ENCODE peak calls at places on chromosomes 2 and 18, in ten cellular contexts. Y, E, W, L, J, R, F, H, N and Z are unnamed samples.

GRCh38 chr2:145598434-145598833 is 1078.5 kb upstream of the ZEB2 start:
- DNase-seq in H (no peak), F (no peak), R (no peak), N (no peak), J (no peak), Y (no peak), E (no peak), W (no peak), L (no peak), Z (no peak)

GRCh38 chr2:146214394-146214929 is 1630.4 kb upstream of the ACVR2A start:
- DNase-seq in L (no peak), R (no peak), E (no peak), F (no peak), Y (no peak), J (no peak), H (no peak), W (no peak), N (no peak), Z (no peak)

GRCh38 chr2:109046925-109047508 is 58.0 kb upstream of the EDAR start:
- DNase-seq in Y (no peak), L (no peak), E (no peak), J (no peak), H (no peak), R (no peak), F (no peak), N (peak; percentile 6), W (no peak), Z (peak; percentile 77)

GRCh38 chr2:9001229-9001628 is 2.3 kb downstream of the MBOAT2 start:
- DNase-seq in R (peak; percentile 65), L (no peak), N (no peak), H (no peak), Y (no peak), E (no peak), F (no peak), W (no peak), J (no peak), Z (no peak)

GRCh38 chr2:119678021-119678656 is 862 bp upstream of the TMEM177 start:
- DNase-seq in J (no peak), H (no peak), F (no peak), L (peak; percentile 49), R (no peak), W (no peak), N (no peak), E (peak; percentile 54), Y (no peak), Z (peak; percentile 82)

GRCh38 chr2:63048367-63049171 is 2.1 kb upstream of the OTX1 start:
- DNase-seq in L (peak; percentile 63), H (no peak), W (no peak), Y (no peak), E (no peak), J (no peak), R (no peak), N (no peak), F (no peak), Z (peak; percentile 75)

GRCh38 chr2:38440655-38441054 is 63.6 kb upstream of the ATL2 start:
- DNase-seq in N (no peak), W (no peak), F (peak; percentile 42), Y (no peak), R (no peak), H (no peak), J (no peak), L (no peak), E (no peak), Z (no peak)

GRCh38 chr2:120486441-120486840 is 140.5 kb downstream of the INHBB start:
- DNase-seq in F (no peak), E (no peak), H (no peak), W (no peak), R (no peak), L (no peak), Y (no peak), J (no peak), N (no peak), Z (no peak)

GRCh38 chr2:219297766-219298456 is 11.3 kb downstream of the PTPRN start:
- DNase-seq in N (no peak), F (no peak), W (no peak), R (no peak), J (peak; percentile 61), L (no peak), Y (no peak), H (no peak), E (no peak), Z (peak; percentile 74)

GRCh38 chr2:2573658-2574293 is 242.7 kb upstream of the MYT1L start:
- DNase-seq in H (no peak), J (no peak), R (no peak), F (no peak), W (no peak), L (peak; percentile 45), Y (no peak), N (no peak), E (peak; percentile 14), Z (peak; percentile 25)

GRCh38 chr2:27689424-27689823 is 25.7 kb downstream of the SLC4A1AP start:
- DNase-seq in E (no peak), R (no peak), N (no peak), H (no peak), W (no peak), Y (no peak), L (no peak), J (no peak), F (no peak), Z (no peak)

GRCh38 chr18:48409591-48410094 is 460 bp upstream of the ZBTB7C start:
- DNase-seq in Y (no peak), W (no peak), L (peak; percentile 71), F (peak; percentile 36), H (no peak), J (no peak), E (no peak), R (no peak), N (no peak), Z (peak; percentile 77)

GRCh38 chr2:32780961-32781360 is 153.1 kb downstream of the TTC27 start:
- DNase-seq in H (no peak), E (no peak), F (no peak), L (no peak), J (no peak), W (no peak), Y (no peak), N (no peak), R (no peak), Z (no peak)

GRCh38 chr2:32772623-32773221 is 144.9 kb downstream of the TTC27 start:
- DNase-seq in Y (no peak), J (no peak), W (peak; percentile 14), L (peak; percentile 75), N (peak; percentile 21), F (peak; percentile 60), R (peak; percentile 42), H (peak; percentile 5), E (no peak), Z (no peak)

GRCh38 chr2:32773409-32773808 is 145.6 kb downstream of the TTC27 start:
- DNase-seq in H (no peak), N (no peak), R (no peak), L (no peak), F (no peak), E (no peak), J (no peak), Y (no peak), W (no peak), Z (no peak)

GRCh38 chr2:32777714-32778113 is 149.9 kb downstream of the TTC27 start:
- DNase-seq in H (no peak), E (no peak), N (no peak), W (no peak), J (no peak), L (no peak), Y (no peak), R (no peak), F (no peak), Z (no peak)

DNA sequence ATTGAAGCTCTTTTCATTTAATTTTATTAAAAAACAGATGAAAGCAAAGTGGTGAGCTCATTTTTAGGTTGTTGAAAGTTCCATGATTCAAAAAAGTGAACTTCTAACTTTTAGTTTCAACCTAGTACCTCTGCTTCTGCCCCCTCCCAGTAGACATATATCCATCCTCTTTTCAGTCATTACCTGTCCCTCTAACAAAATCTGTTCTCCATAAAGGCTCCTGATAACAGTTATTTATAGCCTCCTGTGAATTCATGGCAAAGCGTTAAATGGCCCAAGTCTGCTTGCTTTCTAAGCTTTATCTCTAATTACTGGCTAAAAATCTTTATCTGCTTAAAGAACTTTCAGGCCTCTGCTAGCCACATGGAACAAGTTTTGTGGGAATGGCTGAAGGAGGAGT is 148.1 kb downstream of the TTC27 start:
- DNase-seq in E (no peak), N (no peak), F (no peak), W (no peak), H (no peak), J (no peak), Y (no peak), L (no peak), R (no peak), Z (no peak)
- H3K27ac ChIP-seq in E (no peak overlapping the region), N (no peak overlapping the region), F (no peak overlapping the region), W (no peak overlapping the region), H (no peak overlapping the region), J (no peak overlapping the region), Y (no peak overlapping the region), L (no peak overlapping the region), R (no peak overlapping the region), Z (no peak overlapping the region)

GRCh38 chr18:60775978-60776377 is 403.4 kb upstream of the MC4R start:
- DNase-seq in F (no peak), Y (no peak), H (no peak), N (no peak), W (no peak), J (no peak), L (no peak), E (no peak), R (no peak), Z (no peak)
- TF ChIP-seq POLR2AphosphoS5 in F (no peak), Y (no peak), H (no peak), N (no peak), W (no peak), J (no peak), L (no peak), E (no peak), R (no peak), Z (no peak)

DNA sequence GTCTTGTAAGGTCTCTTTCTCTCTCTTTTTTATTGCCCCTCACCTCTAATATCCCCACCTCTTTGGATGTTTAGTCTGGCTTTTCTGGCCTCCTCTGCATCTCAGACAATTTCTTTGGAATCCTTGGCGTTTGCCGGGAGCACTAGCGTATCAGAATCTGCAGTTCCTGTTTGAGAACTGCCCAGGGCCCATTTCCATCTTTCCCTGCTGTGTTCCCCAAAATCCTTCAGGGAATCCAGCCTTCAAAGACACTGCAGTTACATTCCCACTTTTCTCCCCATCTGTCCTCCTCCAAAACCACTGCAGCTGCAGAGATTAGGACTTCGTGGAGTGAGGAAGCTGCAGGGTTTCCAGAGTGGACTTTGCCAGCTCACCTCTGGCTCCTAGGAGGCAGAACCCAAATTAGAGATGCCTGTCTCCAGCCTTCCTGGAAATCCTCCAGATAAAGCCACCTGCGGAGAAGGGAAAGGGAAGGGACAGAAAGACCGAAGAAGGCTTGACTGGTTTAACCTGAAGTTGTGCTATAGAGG is 2.7 kb downstream of the VSNL1 start:
- DNase-seq in L (no peak), Y (no peak), J (no peak), W (no peak), N (no peak), R (no peak), H (no peak), F (no peak), E (no peak), Z (no peak)
- H3K27ac ChIP-seq in L (no peak overlapping the region), Y (peak overlapping the region; percentile 6), J (no peak overlapping the region), W (no peak overlapping the region), N (no peak overlapping the region), R (no peak overlapping the region), H (peak overlapping the region; percentile 42), F (no peak overlapping the region), E (no peak overlapping the region), Z (no peak overlapping the region)

DNA sequence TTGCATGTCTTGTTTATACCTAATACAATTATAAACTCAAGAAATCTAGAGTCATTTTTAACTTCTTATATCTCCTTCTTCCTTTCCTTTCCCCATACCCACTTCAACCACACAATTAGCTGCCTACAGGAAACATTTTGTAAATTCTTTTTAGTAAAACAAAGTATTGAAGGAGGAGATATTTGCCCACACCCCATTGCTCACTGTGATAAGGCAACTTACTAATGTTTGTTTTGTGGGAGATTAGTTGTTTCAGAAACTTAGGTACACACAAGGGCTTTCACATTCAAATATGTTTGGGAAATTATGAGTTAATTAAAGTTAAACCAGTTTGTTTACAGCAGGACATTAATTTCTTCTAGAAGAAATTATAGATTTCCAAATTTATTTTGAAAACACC is 62.6 kb upstream of the RAB27B start:
- DNase-seq in L (no peak), N (no peak), F (no peak), H (no peak), R (peak; percentile 38), J (no peak), W (no peak), E (no peak), Y (no peak), Z (no peak)
- TF ChIP-seq POLR2AphosphoS5 in L (no peak), N (no peak), F (no peak), H (no peak), R (no peak), J (no peak), W (no peak), E (no peak), Y (no peak), Z (no peak)